ENCODE peak calls at places on chromosomes 7 and 10, in eight cellular contexts. J is omental fat pad, Z is GM10248, V is Calu3, E is A549, D is neural crest cell, K is B cell, O is A673. Y is an unnamed sample.

GRCh38 chr7:4948402-4948801 is 10.6 kb downstream of the MMD2 start:
- DNase-seq in K (no peak), O (no peak), V (no peak), E (no peak), Z (no peak), J (no peak), D (no peak), Y (no peak)

GRCh38 chr10:31947144-31947926 is 18.7 kb upstream of the ARHGAP12 start:
- DNase-seq in O (peak; percentile 87), V (peak; percentile 53), E (peak; percentile 87), J (no peak), Z (peak; percentile 13), K (no peak), D (no peak), Y (no peak)

GRCh38 chr10:88728107-88728763 is 22.2 kb downstream of the LIPK start:
- DNase-seq in K (no peak), E (peak; percentile 46), O (peak; percentile 65), V (no peak), D (peak; percentile 6), Z (no peak), J (no peak), Y (no peak)

GRCh38 chr7:7329321-7329720 is 147.0 kb downstream of the C1GALT1 start:
- DNase-seq in D (no peak), E (no peak), O (no peak), J (no peak), K (no peak), Z (no peak), V (no peak), Y (no peak)

GRCh38 chr7:94250984-94251383 is 143.7 kb upstream of the COL1A2 start:
- DNase-seq in K (no peak), D (no peak), J (no peak), O (peak; percentile 22), V (peak; percentile 13), Z (no peak), E (no peak), Y (no peak)

GRCh38 chr7:55534262-55534915 is 37.9 kb downstream of the VOPP1 start:
- DNase-seq in O (no peak), E (no peak), D (no peak), J (no peak), K (peak; percentile 89), Z (peak; percentile 86), V (no peak), Y (no peak)

GRCh38 chr7:33250421-33250827 is 121.1 kb downstream of the BBS9 start:
- DNase-seq in O (no peak), K (no peak), Z (no peak), J (no peak), E (no peak), V (no peak), D (no peak), Y (no peak)

GRCh38 chr7:101618207-101618839 is 10.8 kb downstream of the MYL10 start:
- DNase-seq in Z (no peak), K (no peak), E (no peak), J (no peak), O (no peak), V (no peak), D (no peak), Y (no peak)

GRCh38 chr10:126839094-126839761 is 66.0 kb upstream of the DOCK1 start:
- DNase-seq in V (peak; percentile 32), D (no peak), J (no peak), E (no peak), Z (no peak), O (peak; percentile 18), K (no peak), Y (no peak)

GRCh38 chr10:84269773-84270172 is 24.9 kb downstream of the RGR start:
- DNase-seq in K (no peak), E (no peak), J (no peak), Z (no peak), D (no peak), V (no peak), O (no peak), Y (no peak)

GRCh38 chr10:22659901-22660300 is 54.5 kb downstream of the PIP4K2A start:
- DNase-seq in J (no peak), Z (no peak), O (no peak), K (no peak), E (no peak), D (no peak), V (no peak), Y (no peak)

GRCh38 chr7:26538683-26539082 is 247.0 kb downstream of the SNX10 start:
- DNase-seq in J (no peak), D (no peak), V (no peak), K (no peak), O (no peak), Z (no peak), E (no peak), Y (no peak)

GRCh38 chr7:132451161-132451560 is 125.1 kb downstream of the PLXNA4 start:
- DNase-seq in D (no peak), J (no peak), K (no peak), V (no peak), E (no peak), O (no peak), Z (no peak), Y (no peak)

GRCh38 chr7:159004411-159004810 is 140.3 kb downstream of the VIPR2 start:
- DNase-seq in V (no peak), O (no peak), D (no peak), E (no peak), J (no peak), Z (no peak), K (no peak), Y (no peak)

GRCh38 chr7:158999496-158999895 is 143.1 kb downstream of the DYNC2I1 start:
- DNase-seq in K (no peak), V (no peak), J (no peak), D (no peak), E (no peak), Z (no peak), O (no peak), Y (no peak)

GRCh38 chr7:159000070-159000469 is 143.7 kb downstream of the DYNC2I1 start:
- DNase-seq in Z (no peak), D (no peak), J (no peak), O (no peak), K (no peak), V (no peak), E (no peak), Y (no peak)

GRCh38 chr7:159001811-159002210 is 142.9 kb downstream of the VIPR2 start:
- DNase-seq in Z (no peak), K (no peak), J (no peak), V (no peak), O (no peak), D (no peak), E (no peak), Y (no peak)

GRCh38 chr7:159000859-159001435 is 143.7 kb downstream of the VIPR2 start:
- DNase-seq in V (no peak), O (no peak), Z (no peak), D (no peak), J (no peak), E (no peak), K (no peak), Y (no peak)
- TF ChIP-seq CTCF in V (no peak), O (no peak), Z (no peak), D (peak; percentile 24), J (no peak), E (no peak), K (no peak), Y (no peak)

DNA sequence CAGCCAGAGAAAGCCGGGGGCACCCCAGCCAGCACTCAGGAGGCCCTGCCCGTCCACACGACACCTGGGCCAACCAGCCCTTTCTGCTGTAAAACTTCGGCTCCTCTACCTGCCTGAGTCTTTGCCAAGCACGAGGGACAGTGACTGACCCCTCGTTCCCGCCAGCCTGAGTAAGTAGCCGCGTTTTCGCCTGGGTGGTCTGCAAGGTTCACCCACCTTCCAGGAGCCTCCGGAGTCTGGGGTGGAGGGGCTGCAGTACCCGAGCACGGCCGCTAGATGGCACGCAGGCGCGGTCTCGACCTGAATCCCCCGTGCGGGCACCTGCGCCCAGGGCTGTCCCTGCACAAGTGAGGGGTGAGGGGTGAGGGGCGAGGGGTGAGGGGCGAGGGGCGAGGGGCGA is 192.7 kb downstream of the PTPRN2 start:
- DNase-seq in K (peak; percentile 29), Z (no peak), D (peak; percentile 77), V (peak; percentile 45), E (peak; percentile 39), O (no peak), J (no peak), Y (peak; percentile 63)
- TF ChIP-seq CTCF in K (peak; percentile 67), Z (peak; percentile 37), D (peak; percentile 71), V (peak; percentile 59), E (peak; percentile 43), O (peak; percentile 63), J (no peak), Y (peak; percentile 72)

GRCh38 chr7:149147072-149147729 is at the start of gene ZNF398:
- DNase-seq in D (peak; percentile 72), K (peak; percentile 94), Z (peak; percentile 93), V (peak; percentile 83), O (peak; percentile 91), E (peak; percentile 85), J (peak; percentile 42), Y (peak; percentile 65)

GRCh38 chr7:149150981-149151380 is 3.7 kb downstream of the ZNF398 start:
- DNase-seq in K (no peak), E (no peak), D (no peak), J (no peak), V (no peak), Z (no peak), O (no peak), Y (no peak)

GRCh38 chr7:149144996-149145850 is 2.0 kb upstream of the ZNF398 start:
- DNase-seq in E (no peak), J (no peak), D (no peak), O (peak; percentile 45), Z (no peak), K (no peak), V (peak; percentile 79), Y (no peak)

GRCh38 chr7:149153346-149153745 is 6.1 kb downstream of the ZNF398 start:
- DNase-seq in Z (no peak), O (no peak), V (no peak), D (no peak), E (no peak), J (no peak), K (no peak), Y (no peak)

DNA sequence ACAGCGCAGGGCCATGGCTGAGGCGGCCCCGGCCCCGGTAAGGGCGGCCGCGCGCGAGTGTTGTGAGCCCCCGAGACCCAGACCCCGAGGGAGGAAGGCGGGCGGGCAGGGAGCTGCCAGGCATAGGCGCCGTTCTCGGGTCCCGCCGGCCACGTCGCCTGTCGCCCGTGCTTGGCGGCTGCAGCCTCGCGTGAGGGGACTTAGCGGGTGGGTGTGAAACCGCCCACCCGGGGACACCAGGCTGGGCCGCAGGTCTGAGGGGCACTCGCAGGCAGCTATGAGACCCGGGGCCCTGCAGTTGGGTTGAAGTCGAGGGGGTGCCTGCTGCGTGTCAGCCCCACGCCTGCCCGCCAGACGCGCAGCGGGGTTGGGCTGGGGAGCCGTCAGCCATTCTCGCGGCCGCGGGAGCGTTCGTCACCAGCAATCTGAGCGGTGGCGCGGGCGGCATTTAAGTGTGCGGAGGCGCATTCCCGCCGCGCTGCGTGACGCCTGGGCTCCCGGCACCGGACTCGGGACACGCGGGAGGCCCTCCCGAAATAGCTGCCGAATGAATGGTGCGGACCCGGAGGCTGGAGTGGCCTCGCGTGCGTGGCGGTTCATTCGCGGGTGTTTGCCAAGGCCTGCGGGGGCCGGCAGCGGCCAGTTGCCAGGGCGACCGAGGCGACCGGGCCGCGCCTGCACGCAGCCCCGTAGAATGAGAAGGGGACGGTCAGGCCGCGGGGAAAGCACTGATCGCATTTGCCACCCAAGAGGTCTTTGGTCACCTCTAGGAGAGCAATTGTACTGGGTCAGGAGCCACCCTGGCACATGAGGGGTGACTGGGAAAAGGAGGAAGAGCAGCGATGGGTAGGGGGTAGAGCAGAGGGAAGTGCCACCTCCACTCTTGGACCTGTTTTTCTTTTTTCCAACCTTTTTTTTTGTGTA is 739 bp downstream of the ZNF398 start:
- DNase-seq in O (peak; percentile 73), J (peak; percentile 38), Z (peak; percentile 70), K (peak; percentile 77), E (peak; percentile 48), D (peak; percentile 45), V (peak; percentile 50), Y (peak; percentile 42)
- TF ChIP-seq CTCF in O (no peak), J (no peak), Z (no peak), K (no peak), E (no peak), D (no peak), V (no peak), Y (no peak)

GRCh38 chr7:114209968-114210367 is 204.6 kb upstream of the FOXP2 start:
- DNase-seq in J (no peak), D (no peak), O (no peak), V (no peak), Z (no peak), E (no peak), K (no peak), Y (no peak)
- TF ChIP-seq CTCF in J (no peak), D (no peak), O (no peak), V (no peak), Z (no peak), E (no peak), K (no peak), Y (peak; percentile 29)

Y was measured in progenitor cell of endocrine pancreas.